ENCODE peak calls at places on chromosomes 1 and 21, in five cellular contexts. D, T, I, K and F are unnamed samples.
A peak's percentile ranks its signal among the peaks of the same experiment; 100 is the strongest.

GRCh38 chr1:7616076-7616833 is 154.8 kb upstream of the VAMP3 start:
- DNase-seq in T (peak; percentile 49), I (peak; percentile 56), D (peak; percentile 49), K (peak; percentile 50), F (no peak)

GRCh38 chr1:57512386-57512785 is 88.5 kb upstream of the DAB1 start:
- DNase-seq in K (no peak), D (no peak), I (no peak), T (no peak), F (no peak)

GRCh38 chr21:45146301-45146700 is 71.9 kb downstream of the ADARB1 start:
- DNase-seq in D (no peak), I (no peak), T (no peak), K (peak; percentile 60), F (peak; percentile 73)

GRCh38 chr1:8443558-8444194 is 125.8 kb downstream of the SLC45A1 start:
- DNase-seq in D (no peak), I (no peak), T (no peak), K (peak; percentile 50), F (no peak)

GRCh38 chr21:16709866-16710550 is 802.8 kb upstream of the CXADR start:
- DNase-seq in I (no peak), T (no peak), D (no peak), K (peak; percentile 76), F (no peak)

GRCh38 chr1:18599096-18599495 is 31.6 kb upstream of the PAX7 start:
- DNase-seq in I (no peak), T (no peak), K (no peak), D (no peak), F (no peak)

GRCh38 chr1:209607102-209607794 is 23.7 kb downstream of the CAMK1G start:
- DNase-seq in I (no peak), D (no peak), T (no peak), K (no peak), F (no peak)

GRCh38 chr1:150650193-150650592 is 20.8 kb upstream of the ENSA start:
- DNase-seq in T (peak; percentile 60), K (peak; percentile 63), I (no peak), D (no peak), F (no peak)

GRCh38 chr1:234535763-234536515 is 57.0 kb upstream of the TARBP1 start:
- DNase-seq in D (no peak), K (peak; percentile 77), I (peak; percentile 72), T (peak; percentile 49), F (no peak)

GRCh38 chr1:151994956-151995355 is 1.3 kb upstream of the S100A10 start:
- DNase-seq in T (no peak), K (peak; percentile 92), I (no peak), D (no peak), F (no peak)

GRCh38 chr21:17501107-17502006 is 11.5 kb upstream of the CXADR start:
- DNase-seq in K (no peak), I (no peak), T (no peak), D (no peak), F (no peak)

GRCh38 chr1:205407970-205408369 is 13.9 kb downstream of the LEMD1 start:
- DNase-seq in I (no peak), K (no peak), T (no peak), D (no peak), F (no peak)

GRCh38 chr1:203320546-203321272 is 15.4 kb downstream of the BTG2 start:
- DNase-seq in D (no peak), T (peak; percentile 77), K (peak; percentile 76), I (peak; percentile 59), F (no peak)

GRCh38 chr1:46801323-46802055 is 2.6 kb downstream of the CYP4B1 start:
- DNase-seq in I (no peak), T (no peak), K (no peak), D (no peak), F (no peak)

GRCh38 chr21:44964381-44964780 is 24.6 kb downstream of the SLX9 start:
- DNase-seq in K (no peak), I (no peak), T (no peak), D (no peak), F (no peak)

GRCh38 chr1:168717906-168718891 is 10.8 kb downstream of the DPT start:
- DNase-seq in T (no peak), D (no peak), I (peak; percentile 52), K (peak; percentile 83), F (no peak)

GRCh38 chr1:24828887-24829192 is 83.6 kb downstream of the CLIC4 start:
- DNase-seq in K (no peak), D (no peak), I (no peak), T (no peak), F (no peak)

GRCh38 chr1:182615468-182616129 is 11.4 kb upstream of the RGS16 start:
- DNase-seq in K (peak; percentile 63), D (no peak), T (no peak), I (peak; percentile 47), F (no peak)

GRCh38 chr1:64508521-64509096 is 38.7 kb downstream of the CACHD1 start:
- DNase-seq in T (no peak), K (no peak), D (no peak), I (no peak), F (no peak)

GRCh38 chr21:29654855-29655254 is 284.9 kb downstream of the GRIK1 start:
- DNase-seq in T (no peak), D (no peak), K (no peak), I (no peak), F (no peak)

GRCh38 chr1:63326473-63327380 is 4.4 kb downstream of the FOXD3 start:
- DNase-seq in D (no peak), T (peak; percentile 27), K (no peak), I (no peak), F (no peak)

GRCh38 chr1:212641956-212642355 is 33.4 kb downstream of the ATF3 start:
- DNase-seq in K (no peak), I (no peak), D (no peak), T (no peak), F (peak; percentile 1)

GRCh38 chr1:7960165-7960564 is 1.3 kb upstream of the PARK7 start:
- DNase-seq in T (no peak), K (no peak), D (no peak), I (no peak), F (no peak)

GRCh38 chr21:17370263-17370662 is 142.6 kb upstream of the CXADR start:
- DNase-seq in K (no peak), D (no peak), T (no peak), I (no peak), F (no peak)

GRCh38 chr1:170687625-170688024 is 23.7 kb downstream of the PRRX1 start:
- DNase-seq in K (no peak), I (no peak), D (no peak), T (no peak), F (no peak)

GRCh38 chr1:211132681-211133392 is 1.1 kb downstream of the KCNH1 start:
- DNase-seq in T (no peak), I (no peak), D (no peak), K (no peak), F (no peak)

GRCh38 chr1:176338897-176339296 is 124.1 kb upstream of the PAPPA2 start:
- DNase-seq in T (no peak), K (no peak), D (no peak), I (no peak), F (no peak)

GRCh38 chr1:200090252-200091159 is 63.0 kb downstream of the NR5A2 start:
- DNase-seq in K (no peak), I (no peak), T (no peak), D (no peak), F (no peak)

GRCh38 chr1:239250353-239251035 is 135.9 kb upstream of the CHRM3 start:
- DNase-seq in T (no peak), K (no peak), I (no peak), D (no peak), F (no peak)

GRCh38 chr1:173870252-173871075 is 2.3 kb downstream of the ZBTB37 start:
- DNase-seq in I (no peak), D (no peak), T (peak; percentile 40), K (no peak), F (no peak)

GRCh38 chr1:69403911-69404310 is 163.8 kb upstream of the LRRC7 start:
- DNase-seq in T (no peak), D (no peak), I (no peak), K (no peak), F (no peak)

GRCh38 chr1:206898089-206898908 is 1.1 kb downstream of the IL24 start:
- DNase-seq in K (peak; percentile 55), D (no peak), I (no peak), T (no peak), F (peak; percentile 59)
- TF ChIP-seq CTCF in K (no peak), D (no peak), I (no peak), T (no peak), F (no peak)

GRCh38 chr1:160167580-160167979 is 16.2 kb downstream of the ATP1A4 start:
- DNase-seq in D (no peak), T (no peak), I (no peak), K (no peak), F (no peak)
- TF ChIP-seq CTCF in D (no peak), T (no peak), I (no peak), K (no peak), F (no peak)

GRCh38 chr1:228691926-228692325 is 43.4 kb upstream of the RHOU start:
- DNase-seq in I (no peak), T (no peak), K (peak; percentile 71), D (no peak), F (no peak)
- TF ChIP-seq CTCF in I (peak; percentile 31), T (no peak), K (peak; percentile 52), D (peak; percentile 46), F (peak; percentile 48)

DNA sequence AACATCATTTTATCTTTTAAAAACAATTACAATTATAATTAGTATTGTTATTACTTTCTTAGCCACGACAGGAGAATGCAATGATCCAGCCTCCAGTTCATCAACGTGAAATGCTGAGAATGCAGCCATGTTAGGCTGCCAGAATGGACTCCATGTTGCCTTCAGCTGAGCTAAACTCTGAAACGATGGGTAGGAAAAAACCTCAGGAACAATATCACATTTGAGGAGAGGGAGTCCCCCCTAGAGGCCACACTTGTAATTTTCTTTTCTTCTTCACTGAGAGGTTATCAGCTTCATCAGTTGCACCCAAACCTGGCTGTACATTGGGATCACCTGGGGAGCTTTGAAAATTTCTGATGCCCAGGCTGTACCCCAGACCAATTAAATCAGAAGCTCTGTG is 34.6 kb upstream of the DNAH14 start:
- DNase-seq in I (no peak), K (peak; percentile 13), D (no peak), T (no peak), F (no peak)
- TF ChIP-seq CTCF in I (no peak), K (no peak), D (peak; percentile 43), T (no peak), F (no peak)

GRCh38 chr1:52970149-52970548 is 43.1 kb downstream of the SCP2 start:
- DNase-seq in K (peak; percentile 55), I (no peak), T (no peak), D (no peak), F (no peak)
- TF ChIP-seq CTCF in K (peak; percentile 34), I (no peak), T (no peak), D (no peak), F (peak; percentile 43)